ENCODE peak calls at places on chromosomes 1 and 21, in six cellular contexts. F is progenitor cell of endocrine pancreas, O is esophagus muscularis mucosa, B is cardiac muscle cell, Y is epithelial cell of esophagus, E is omental fat pad. U is an unnamed sample.
A peak's percentile ranks its signal among the peaks of the same experiment; 100 is the strongest.

GRCh38 chr1:234315091-234315541 is 58.1 kb upstream of the COA6 start:
- DNase-seq in F (no peak), O (peak; percentile 60), B (peak; percentile 42), Y (peak; percentile 89), E (no peak), U (no peak)

GRCh38 chr1:55245781-55246180 is 30.6 kb upstream of the USP24 start:
- DNase-seq in F (no peak), O (no peak), B (no peak), Y (peak; percentile 78), E (no peak), U (no peak)

GRCh38 chr1:234683856-234684632 is 74.1 kb upstream of the IRF2BP2 start:
- DNase-seq in F (no peak), O (peak; percentile 82), B (peak; percentile 86), Y (peak; percentile 92), E (no peak), U (no peak)

GRCh38 chr1:52697795-52698674 is at the start of gene COA7:
- DNase-seq in F (peak; percentile 50), O (peak; percentile 95), B (peak; percentile 91), Y (peak; percentile 84), E (peak; percentile 74), U (peak; percentile 48)

GRCh38 chr1:154998818-154999650 is 3.6 kb upstream of the ZBTB7B start:
- DNase-seq in F (peak; percentile 47), O (no peak), B (peak; percentile 84), Y (peak; percentile 60), E (no peak), U (peak; percentile 92)

GRCh38 chr1:14320518-14320917 is 278.0 kb upstream of the KAZN start:
- DNase-seq in F (no peak), O (no peak), B (peak; percentile 29), Y (peak; percentile 17), E (no peak), U (no peak)

GRCh38 chr1:5744911-5745431 is 247.3 kb downstream of the NPHP4 start:
- DNase-seq in F (no peak), O (no peak), B (no peak), Y (peak; percentile 15), E (no peak), U (no peak)

GRCh38 chr1:44511769-44512168 is 106.7 kb downstream of the RNF220 start:
- DNase-seq in F (no peak), O (no peak), B (no peak), Y (peak; percentile 25), E (no peak), U (no peak)

GRCh38 chr1:234980657-234981396 is 147.8 kb downstream of the TOMM20 start:
- DNase-seq in F (no peak), O (peak; percentile 96), B (peak; percentile 98), Y (peak; percentile 91), E (peak; percentile 70), U (no peak)

GRCh38 chr1:238811211-238811610 is 575.2 kb upstream of the CHRM3 start:
- DNase-seq in F (no peak), O (no peak), B (no peak), Y (no peak), E (no peak), U (no peak)

GRCh38 chr21:25966308-25966707 is 204.3 kb downstream of the APP start:
- DNase-seq in F (no peak), O (no peak), B (no peak), Y (no peak), E (no peak), U (no peak)

GRCh38 chr1:17009706-17010105 is 2.0 kb downstream of the ATP13A2 start:
- DNase-seq in F (no peak), O (no peak), B (no peak), Y (no peak), E (no peak), U (no peak)

GRCh38 chr1:58762806-58763205 is 21.0 kb downstream of the JUN start:
- DNase-seq in F (no peak), O (no peak), B (peak; percentile 70), Y (peak; percentile 73), E (no peak), U (no peak)

GRCh38 chr1:227306689-227307088 is 11.6 kb downstream of the CDC42BPA start:
- DNase-seq in F (no peak), O (no peak), B (no peak), Y (no peak), E (no peak), U (no peak)

GRCh38 chr1:112718691-112719418 is 3.7 kb upstream of the PPM1J start:
- DNase-seq in F (peak; percentile 80), O (no peak), B (peak; percentile 73), Y (peak; percentile 75), E (peak; percentile 74), U (no peak)

GRCh38 chr1:116126281-116126680 is 15.1 kb downstream of the MAB21L3 start:
- DNase-seq in F (no peak), O (no peak), B (no peak), Y (no peak), E (no peak), U (no peak)

GRCh38 chr1:29974345-29974744 is 738.0 kb downstream of the PTPRU start:
- DNase-seq in F (no peak), O (no peak), B (peak; percentile 37), Y (peak; percentile 82), E (no peak), U (no peak)

GRCh38 chr1:26344147-26344920 is 9.6 kb downstream of the CRYBG2 start:
- DNase-seq in F (no peak), O (no peak), B (no peak), Y (no peak), E (no peak), U (no peak)
- TF ChIP-seq CTCF in F (no peak), O (no peak), B (no peak), Y (no peak), E (no peak), U (no peak)

GRCh38 chr1:231241751-231242150 is 739 bp downstream of the GNPAT start:
- DNase-seq in F (no peak), O (no peak), B (peak; percentile 2), Y (peak; percentile 33), E (no peak), U (no peak)
- TF ChIP-seq CTCF in F (no peak), O (no peak), B (no peak), Y (no peak), E (no peak), U (no peak)

DNA sequence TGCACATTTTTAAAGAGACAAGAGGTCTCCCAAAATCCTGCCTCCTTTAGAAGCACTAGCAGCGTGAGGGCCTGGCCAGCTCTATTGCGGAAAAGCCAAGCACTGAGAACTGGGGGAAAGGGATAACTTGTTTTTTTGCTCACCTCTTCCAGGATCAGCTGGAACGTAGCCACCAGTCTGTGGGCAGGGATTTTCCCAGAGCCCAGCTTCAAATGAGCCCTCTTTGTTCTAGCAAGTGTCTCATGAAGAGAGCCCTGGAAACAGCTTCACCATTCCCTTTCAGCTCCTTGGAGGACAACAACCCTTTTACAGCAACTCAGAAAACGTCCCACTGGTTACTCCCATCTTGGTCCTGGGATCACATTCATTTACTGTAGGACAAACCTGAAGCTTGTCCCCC is 195.4 kb downstream of the LMX1A start:
- DNase-seq in F (no peak), O (no peak), B (peak; percentile 17), Y (peak; percentile 32), E (no peak), U (no peak)
- TF ChIP-seq CTCF in F (no peak), O (no peak), B (no peak), Y (no peak), E (no peak), U (no peak)

DNA sequence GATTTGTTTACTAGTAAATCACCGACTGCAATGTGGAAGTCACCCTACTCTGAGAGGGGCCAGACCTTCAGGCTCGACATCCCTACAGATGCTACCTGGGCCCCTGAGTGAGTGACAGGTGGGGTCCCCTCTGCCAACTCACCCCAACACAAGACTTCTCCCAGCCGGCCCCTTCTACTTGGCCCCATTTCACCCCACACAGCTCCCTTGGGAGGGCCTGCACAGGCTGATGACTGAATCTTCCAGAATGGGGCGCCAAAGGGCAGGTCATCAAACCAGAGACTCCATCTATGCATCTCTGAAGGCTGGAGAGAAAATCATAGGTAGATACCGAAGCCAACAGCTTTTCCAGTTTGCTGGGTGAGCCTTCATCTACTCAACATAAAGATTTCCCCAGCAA is 9.4 kb upstream of the S100A8 start:
- DNase-seq in F (no peak), O (no peak), B (peak; percentile 6), Y (peak; percentile 40), E (no peak), U (no peak)
- TF ChIP-seq CTCF in F (no peak), O (no peak), B (peak; percentile 21), Y (peak; percentile 32), E (no peak), U (no peak)

DNA sequence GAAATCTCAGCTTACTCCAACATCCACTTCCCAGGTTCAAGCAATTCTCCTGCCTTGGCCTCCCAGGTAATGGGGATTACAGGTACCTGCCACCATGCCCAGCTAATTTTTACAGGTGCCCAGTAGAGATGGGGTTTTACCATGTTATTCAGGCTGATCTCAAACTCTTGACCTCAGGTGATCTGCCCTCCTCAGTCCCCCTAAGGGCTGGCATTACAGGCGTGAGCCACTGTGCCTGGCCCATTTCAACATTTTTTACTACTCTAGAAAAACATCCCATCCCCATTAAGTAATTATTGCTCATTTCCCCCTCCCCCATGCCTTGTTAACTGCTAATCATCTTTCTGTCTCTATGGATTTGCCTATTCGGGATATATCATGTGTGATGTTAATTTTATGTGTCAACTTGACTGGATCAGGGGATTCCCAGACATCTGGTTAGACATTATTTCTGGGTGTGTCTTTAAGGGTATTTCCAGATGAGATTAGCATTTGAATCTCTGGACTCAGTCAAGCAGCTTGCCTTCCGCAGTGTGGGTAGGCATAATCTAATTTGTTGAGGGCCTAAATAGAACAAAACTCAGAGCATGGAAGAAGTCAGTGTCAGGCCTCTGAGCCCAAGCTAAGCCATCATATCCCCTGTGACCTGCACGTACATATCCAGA is 33.0 kb upstream of the ZBTB8B start:
- DNase-seq in F (no peak), O (no peak), B (no peak), Y (peak; percentile 30), E (no peak), U (no peak)
- TF ChIP-seq CTCF in F (no peak), O (no peak), B (no peak), Y (no peak), E (no peak), U (no peak)

DNA sequence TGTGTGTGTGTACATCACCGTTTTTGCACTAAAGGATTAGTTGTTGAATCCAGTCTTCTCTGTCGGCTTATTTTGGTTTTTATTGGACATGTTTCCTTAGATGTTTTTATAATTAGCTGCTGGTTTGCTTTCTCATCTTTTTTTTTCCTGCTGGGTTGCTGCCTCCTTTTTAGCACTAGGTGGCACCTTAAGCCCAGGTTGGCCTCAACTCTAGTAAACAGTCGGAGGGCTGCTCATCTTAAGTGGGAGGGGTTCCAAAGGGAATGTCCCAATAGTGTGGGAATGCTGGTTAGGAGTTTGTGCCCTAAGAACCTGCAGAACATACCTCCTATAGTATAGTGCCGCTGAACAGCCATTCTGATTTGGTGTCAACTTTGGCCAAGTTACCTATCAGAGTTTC is 570.1 kb upstream of the CXADR start:
- DNase-seq in F (no peak), O (no peak), B (peak; percentile 5), Y (peak; percentile 58), E (no peak), U (no peak)
- TF ChIP-seq CTCF in F (peak; percentile 36), O (no peak), B (peak; percentile 25), Y (peak; percentile 77), E (no peak), U (peak; percentile 35)

GRCh38 chr1:230568008-230568407 is 74.3 kb upstream of the COG2 start:
- DNase-seq in F (no peak), O (no peak), B (peak; percentile 48), Y (peak; percentile 49), E (no peak), U (no peak)
- TF ChIP-seq CTCF in F (peak; percentile 61), O (no peak), B (peak; percentile 7), Y (peak; percentile 42), E (no peak), U (no peak)

U was measured in D721Med.